ENCODE peak calls at places on chromosomes 1 and 21, in eight cellular contexts. B is Calu3; M is HuH-7; K is stimulated activated CD4-positive, alpha-beta T cell treated with anti-CD3 and anti-CD28 coated beads, Interleukin-1b, Interleukin-23, amount 100 ng/mL, for 1 hour; G is RWPE1; P is islet precursor cell; E is CD4-positive, alpha-beta T cell; R is NCI-H1092. A is an unnamed sample.

GRCh38 chr21:46157396-46157986 is 2.1 kb upstream of the FTCD start:
- DNase-seq in B (no peak), M (no peak), K (no peak), G (no peak), P (no peak), E (no peak), R (no peak), A (no peak)

GRCh38 chr1:208105756-208106155 is 138.4 kb downstream of the PLXNA2 start:
- DNase-seq in B (no peak), M (no peak), K (no peak), G (no peak), P (no peak), E (no peak), R (no peak), A (no peak)

GRCh38 chr1:160567858-160568682 is 11.2 kb downstream of the CD84 start:
- DNase-seq in B (no peak), M (no peak), K (peak), G (no peak), P (no peak), E (peak), R (no peak), A (no peak)

GRCh38 chr1:180925471-180926051 is 12.9 kb downstream of the KIAA1614 start:
- DNase-seq in B (peak), M (peak), K (no peak), G (no peak), P (no peak), E (no peak), R (no peak), A (no peak)

GRCh38 chr1:42680921-42681683 is 1.1 kb upstream of the YBX1 start:
- DNase-seq in B (no peak), M (no peak), K (no peak), G (no peak), P (no peak), E (no peak), R (no peak), A (peak)

GRCh38 chr1:160309183-160309535 is 24.2 kb upstream of the PEX19 start:
- DNase-seq in B (no peak), M (no peak), K (no peak), G (no peak), P (no peak), E (no peak), R (no peak), A (no peak)

GRCh38 chr1:185281245-185281644 is 35.8 kb downstream of the IVNS1ABP start:
- DNase-seq in B (no peak), M (no peak), K (no peak), G (no peak), P (no peak), E (peak), R (no peak), A (no peak)

GRCh38 chr1:184940226-184940625 is 34.1 kb downstream of the NIBAN1 start:
- DNase-seq in B (no peak), M (no peak), K (no peak), G (no peak), P (no peak), E (no peak), R (no peak), A (peak)

GRCh38 chr1:167548059-167548932 is 5.3 kb downstream of the CREG1 start:
- DNase-seq in B (no peak), M (no peak), K (no peak), G (no peak), P (no peak), E (no peak), R (no peak), A (peak)

GRCh38 chr1:94044290-94044790 is 76.6 kb downstream of the ABCA4 start:
- DNase-seq in B (peak), M (no peak), K (no peak), G (no peak), P (no peak), E (no peak), R (no peak), A (no peak)

GRCh38 chr1:161139765-161140164 is 7.3 kb upstream of the DEDD start:
- DNase-seq in B (peak), M (peak), K (no peak), G (peak), P (no peak), E (no peak), R (no peak), A (no peak)

GRCh38 chr1:99849744-99850457 is at the start of gene AGL:
- DNase-seq in B (peak), M (peak), K (peak), G (peak), P (peak), E (peak), R (peak), A (peak)

GRCh38 chr1:218568962-218569530 is 223.9 kb downstream of the TGFB2 start:
- DNase-seq in B (no peak), M (no peak), K (no peak), G (no peak), P (no peak), E (no peak), R (no peak), A (peak)

GRCh38 chr1:175146535-175147213 is 45.9 kb downstream of the KIAA0040 start:
- DNase-seq in B (peak), M (peak), K (peak), G (peak), P (peak), E (peak), R (peak), A (peak)

GRCh38 chr1:230073371-230074035 is 6.5 kb downstream of the GALNT2 start:
- DNase-seq in B (no peak), M (no peak), K (no peak), G (peak), P (no peak), E (no peak), R (no peak), A (peak)

GRCh38 chr1:158022554-158023278 is 29.3 kb downstream of the KIRREL1 start:
- DNase-seq in B (no peak), M (no peak), K (no peak), G (no peak), P (no peak), E (no peak), R (no peak), A (no peak)

GRCh38 chr1:173148538-173148937 is 58.6 kb downstream of the TNFSF4 start:
- DNase-seq in B (no peak), M (no peak), K (no peak), G (no peak), P (no peak), E (no peak), R (no peak), A (no peak)

GRCh38 chr1:179941439-179941838 is 13.2 kb upstream of the CEP350 start:
- DNase-seq in B (no peak), M (no peak), K (no peak), G (no peak), P (no peak), E (no peak), R (no peak), A (no peak)

GRCh38 chr1:3373175-3373574 is 81.3 kb upstream of the ARHGEF16 start:
- DNase-seq in B (no peak), M (no peak), K (no peak), G (no peak), P (no peak), E (no peak), R (no peak), A (no peak)

GRCh38 chr21:29017639-29018237 is 1.4 kb downstream of the RWDD2B start:
- DNase-seq in B (no peak), M (no peak), K (no peak), G (no peak), P (no peak), E (no peak), R (no peak), A (no peak)

GRCh38 chr1:81493102-81493864 is 307.5 kb upstream of the ADGRL2 start:
- DNase-seq in B (no peak), M (no peak), K (no peak), G (no peak), P (no peak), E (no peak), R (no peak), A (no peak)

GRCh38 chr1:65114312-65114711 is 33.7 kb upstream of the AK4 start:
- DNase-seq in B (no peak), M (peak), K (no peak), G (no peak), P (no peak), E (no peak), R (peak), A (no peak)

GRCh38 chr1:156772728-156773497 is 5.6 kb downstream of the PRCC start:
- DNase-seq in B (no peak), M (no peak), K (no peak), G (no peak), P (peak), E (no peak), R (no peak), A (no peak)

GRCh38 chr1:214658175-214658574 is 55.2 kb downstream of the CENPF start:
- DNase-seq in B (no peak), M (no peak), K (no peak), G (no peak), P (no peak), E (no peak), R (no peak), A (no peak)

GRCh38 chr1:34591751-34592629 is 162.9 kb upstream of the GJB5 start:
- DNase-seq in B (no peak), M (peak), K (no peak), G (no peak), P (no peak), E (no peak), R (no peak), A (no peak)

GRCh38 chr1:30757196-30757949 is at the start of gene LAPTM5:
- DNase-seq in B (no peak), M (no peak), K (no peak), G (no peak), P (no peak), E (peak), R (no peak), A (peak)

GRCh38 chr1:105087496-105087895 is 1337.8 kb downstream of the AMY1C start:
- DNase-seq in B (peak), M (no peak), K (no peak), G (peak), P (no peak), E (no peak), R (no peak), A (peak)

GRCh38 chr1:102661481-102661880 is 446.8 kb downstream of the COL11A1 start:
- DNase-seq in B (no peak), M (no peak), K (no peak), G (no peak), P (no peak), E (no peak), R (no peak), A (no peak)

GRCh38 chr1:57017717-57018116 is 51.9 kb upstream of the C8B start:
- DNase-seq in B (no peak), M (peak), K (no peak), G (no peak), P (no peak), E (no peak), R (no peak), A (no peak)

GRCh38 chr21:31546402-31547155 is 112.9 kb upstream of the SOD1 start:
- DNase-seq in B (no peak), M (no peak), K (no peak), G (no peak), P (no peak), E (no peak), R (no peak), A (peak)

GRCh38 chr1:186082235-186082937 is 292.7 kb downstream of the TPR start:
- DNase-seq in B (peak), M (peak), K (no peak), G (peak), P (peak), E (no peak), R (peak), A (peak)

GRCh38 chr1:29896791-29897725 is 660.7 kb downstream of the PTPRU start:
- DNase-seq in B (peak), M (no peak), K (no peak), G (no peak), P (peak), E (no peak), R (no peak), A (no peak)

GRCh38 chr1:171141336-171142051 is 43.6 kb upstream of the FMO2 start:
- DNase-seq in B (no peak), M (no peak), K (no peak), G (no peak), P (no peak), E (no peak), R (no peak), A (peak)

GRCh38 chr1:165753934-165754333 is 14.7 kb downstream of the TMCO1 start:
- DNase-seq in B (no peak), M (no peak), K (no peak), G (no peak), P (no peak), E (no peak), R (no peak), A (no peak)